ENCODE peak calls at places on chromosomes 1 and 21, in five cellular contexts. A, T, B, Y and Z are unnamed samples.

GRCh38 chr1:45047032-45047431 is 35.0 kb downstream of the UROD start:
- DNase-seq in T (no peak), A (no peak), B (no peak), Y (no peak), Z (no peak)

GRCh38 chr1:119611701-119612113 is 36.4 kb downstream of the ZNF697 start:
- DNase-seq in B (peak; percentile 45), A (peak; percentile 82), Y (peak; percentile 54), T (peak; percentile 33), Z (no peak)

GRCh38 chr1:53294557-53294956 is 33.3 kb downstream of the LRP8 start:
- DNase-seq in Y (no peak), B (peak; percentile 66), A (peak; percentile 74), T (no peak), Z (no peak)

GRCh38 chr1:164921493-164921892 is 362.5 kb downstream of the PBX1 start:
- DNase-seq in Y (no peak), B (no peak), T (no peak), A (no peak), Z (no peak)

GRCh38 chr1:193799948-193800690 is 613.7 kb upstream of the B3GALT2 start:
- DNase-seq in T (peak; percentile 9), B (peak; percentile 48), A (peak; percentile 5), Y (no peak), Z (no peak)

GRCh38 chr1:170131450-170131849 is 14.3 kb upstream of the NTMT2 start:
- DNase-seq in A (no peak), B (no peak), T (no peak), Y (no peak), Z (no peak)

GRCh38 chr1:72186733-72187307 is 95.5 kb downstream of the NEGR1 start:
- DNase-seq in T (peak; percentile 24), B (peak; percentile 44), A (no peak), Y (no peak), Z (peak; percentile 11)

GRCh38 chr21:34530264-34530663 is 18.3 kb upstream of the KCNE1 start:
- DNase-seq in A (no peak), Y (no peak), T (no peak), B (peak; percentile 96), Z (peak; percentile 72)

GRCh38 chr1:211738709-211739301 is 63.4 kb upstream of the NEK2 start:
- DNase-seq in B (no peak), A (peak; percentile 23), Y (no peak), T (no peak), Z (no peak)